ENCODE peak calls at places on chromosomes 3 and 15, in nine cellular contexts. F is GM23338, R is transverse colon, C is Caco-2, I is heart right ventricle, J is DND-41, Q is tibial artery, P is GM12878, E is A673. W is an unnamed sample.

GRCh38 chr3:127158614-127159221 is 34.2 kb upstream of the PRR23E start:
- DNase-seq in F (peak; percentile 73), R (no peak), C (peak; percentile 59), I (no peak), J (no peak), Q (peak; percentile 40), P (no peak), E (no peak), W (no peak)

GRCh38 chr15:78193731-78194567 is 40.4 kb downstream of the ACSBG1 start:
- DNase-seq in F (no peak), R (no peak), C (no peak), I (no peak), J (no peak), Q (no peak), P (no peak), E (no peak), W (no peak)

GRCh38 chr15:78059110-78059839 is 18.2 kb downstream of the TBC1D2B start:
- DNase-seq in F (no peak), R (no peak), C (no peak), I (no peak), J (peak; percentile 39), Q (peak; percentile 59), P (no peak), E (no peak), W (no peak)

GRCh38 chr3:72488736-72489030 is 359.6 kb downstream of the SHQ1 start:
- DNase-seq in F (no peak), R (no peak), C (no peak), I (no peak), J (no peak), Q (no peak), P (no peak), E (no peak), W (no peak)

GRCh38 chr3:1446531-1446930 is 353.7 kb downstream of the CNTN6 start:
- DNase-seq in F (no peak), R (no peak), C (no peak), I (no peak), J (no peak), Q (no peak), P (no peak), E (no peak), W (no peak)

GRCh38 chr15:71424765-71425164 is 309.5 kb downstream of the THSD4 start:
- DNase-seq in F (no peak), R (no peak), C (no peak), I (no peak), J (no peak), Q (no peak), P (no peak), E (no peak), W (no peak)

GRCh38 chr15:71189723-71190122 is 74.5 kb downstream of the THSD4 start:
- DNase-seq in F (no peak), R (no peak), C (no peak), I (no peak), J (no peak), Q (no peak), P (no peak), E (peak; percentile 18), W (no peak)

GRCh38 chr15:88396382-88396781 is 70.8 kb downstream of the MRPL46 start:
- DNase-seq in F (peak; percentile 13), R (no peak), C (no peak), I (no peak), J (peak; percentile 72), Q (no peak), P (no peak), E (peak; percentile 80), W (no peak)

GRCh38 chr3:42013652-42014442 is 51.9 kb upstream of the ULK4 start:
- DNase-seq in F (peak; percentile 50), R (peak; percentile 55), C (peak; percentile 54), I (peak; percentile 52), J (peak; percentile 5), Q (peak; percentile 73), P (no peak), E (no peak), W (no peak)

GRCh38 chr15:99409097-99409473 is 156.7 kb upstream of the MEF2A start:
- DNase-seq in F (peak; percentile 68), R (peak; percentile 76), C (peak; percentile 28), I (peak; percentile 69), J (no peak), Q (peak; percentile 81), P (no peak), E (peak; percentile 33), W (no peak)

GRCh38 chr3:48125026-48125704 is 63.1 kb downstream of the CDC25A start:
- DNase-seq in F (peak; percentile 60), R (no peak), C (peak; percentile 42), I (no peak), J (peak; percentile 26), Q (no peak), P (no peak), E (no peak), W (no peak)

GRCh38 chr3:156413293-156413912 is 141.5 kb downstream of the SSR3 start:
- DNase-seq in F (no peak), R (no peak), C (no peak), I (no peak), J (no peak), Q (no peak), P (no peak), E (no peak), W (no peak)

GRCh38 chr3:123679712-123680386 is 95.0 kb upstream of the HACD2 start:
- DNase-seq in F (no peak), R (no peak), C (no peak), I (no peak), J (no peak), Q (no peak), P (no peak), E (no peak), W (no peak)

GRCh38 chr3:194161181-194162045 is 25.5 kb downstream of the HES1 start:
- DNase-seq in F (no peak), R (no peak), C (peak; percentile 44), I (no peak), J (no peak), Q (no peak), P (no peak), E (no peak), W (no peak)

GRCh38 chr3:46881819-46882376 is 4.4 kb downstream of the PTH1R start:
- DNase-seq in F (peak; percentile 70), R (peak; percentile 19), C (peak; percentile 50), I (no peak), J (no peak), Q (no peak), P (no peak), E (peak; percentile 9), W (no peak)

GRCh38 chr3:14358426-14359211 is 43.8 kb upstream of the SLC6A6 start:
- DNase-seq in F (peak; percentile 54), R (peak; percentile 48), C (no peak), I (peak; percentile 50), J (no peak), Q (peak; percentile 76), P (no peak), E (no peak), W (no peak)

GRCh38 chr15:40258544-40258943 is 19.7 kb downstream of the PAK6 start:
- DNase-seq in F (peak; percentile 78), R (no peak), C (no peak), I (no peak), J (no peak), Q (no peak), P (no peak), E (no peak), W (no peak)

DNA sequence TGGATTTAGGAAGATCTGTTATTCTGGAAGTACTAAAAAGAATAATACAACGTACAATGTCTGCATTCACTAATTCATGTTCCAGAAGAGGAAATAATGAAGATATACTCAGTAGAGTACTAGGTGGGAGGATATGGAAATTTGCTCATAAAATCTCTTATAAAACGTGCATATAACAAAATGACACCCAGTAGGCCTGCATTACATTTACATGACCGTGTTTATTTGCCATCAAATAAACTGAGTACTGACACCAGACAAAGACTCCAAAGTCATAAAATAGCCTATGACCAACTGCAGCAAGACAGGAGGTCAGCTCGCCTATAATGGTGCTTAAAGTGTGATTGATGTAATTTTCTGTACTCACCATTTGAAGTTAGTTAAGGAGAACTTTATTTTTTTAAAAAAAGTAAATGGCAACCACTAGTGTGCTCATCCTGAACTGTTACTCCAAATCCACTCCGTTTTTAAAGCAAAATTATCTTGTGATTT is 60.4 kb downstream of the DCUN1D1 start:
- DNase-seq in F (no peak), R (no peak), C (no peak), I (no peak), J (no peak), Q (no peak), P (no peak), E (no peak), W (no peak)
- H3K4me1 ChIP-seq in F (peaks cover 12% of the 10 kb centered on the region), R (no peaks in the 10 kb centered on the region), C (peaks cover 13% of the 10 kb centered on the region), I (peaks cover 9% of the 10 kb centered on the region), J (peaks cover 12% of the 10 kb centered on the region), Q (no peaks in the 10 kb centered on the region), P (no peaks in the 10 kb centered on the region), E (peaks cover 8% of the 10 kb centered on the region), W (peaks cover 3% of the 10 kb centered on the region)

GRCh38 chr15:52076889-52077781 is 35.4 kb downstream of the BCL2L10 start:
- DNase-seq in F (no peak), R (peak; percentile 54), C (no peak), I (no peak), J (no peak), Q (no peak), P (peak; percentile 59), E (no peak), W (no peak)
- TF ChIP-seq CTCF in F (no peak), R (no peak), C (no peak), I (no peak), J (no peak), Q (no peak), P (no peak), E (no peak), W (no peak)

GRCh38 chr15:82712036-82712435 is 2.4 kb upstream of the AP3B2 start:
- DNase-seq in F (no peak), R (no peak), C (no peak), I (no peak), J (no peak), Q (no peak), P (no peak), E (no peak), W (no peak)
- H3K36me3 ChIP-seq in F (no peaks in the 10 kb centered on the region), R (no peaks in the 10 kb centered on the region), C (no peaks in the 10 kb centered on the region), I (no peaks in the 10 kb centered on the region), J (no peaks in the 10 kb centered on the region), Q (no peaks in the 10 kb centered on the region), P (no peaks in the 10 kb centered on the region), E (no peaks in the 10 kb centered on the region), W (no peaks in the 10 kb centered on the region)

GRCh38 chr15:41777421-41777973 is 3.2 kb downstream of the MAPKBP1 start:
- DNase-seq in F (no peak), R (no peak), C (no peak), I (no peak), J (no peak), Q (no peak), P (no peak), E (no peak), W (no peak)

GRCh38 chr15:41780266-41780665 is 6.0 kb downstream of the MAPKBP1 start:
- DNase-seq in F (no peak), R (no peak), C (no peak), I (no peak), J (no peak), Q (no peak), P (no peak), E (no peak), W (no peak)

GRCh38 chr15:41778503-41778902 is 4.2 kb downstream of the MAPKBP1 start:
- DNase-seq in F (no peak), R (no peak), C (no peak), I (no peak), J (no peak), Q (no peak), P (no peak), E (no peak), W (no peak)

GRCh38 chr15:41780727-41781126 is 6.4 kb downstream of the MAPKBP1 start:
- DNase-seq in F (no peak), R (no peak), C (no peak), I (no peak), J (no peak), Q (no peak), P (no peak), E (no peak), W (no peak)

GRCh38 chr15:41779662-41780157 is 5.4 kb downstream of the MAPKBP1 start:
- DNase-seq in F (no peak), R (no peak), C (no peak), I (no peak), J (no peak), Q (no peak), P (no peak), E (no peak), W (no peak)
- H3K4me1 ChIP-seq in F (peaks cover 23% of the 10 kb centered on the region), R (peaks cover 32% of the 10 kb centered on the region), C (peaks cover 39% of the 10 kb centered on the region), I (peaks cover 30% of the 10 kb centered on the region), J (peaks cover 35% of the 10 kb centered on the region), Q (peaks cover 50% of the 10 kb centered on the region), P (peaks cover 17% of the 10 kb centered on the region), E (peaks cover 24% of the 10 kb centered on the region), W (peaks cover 28% of the 10 kb centered on the region)

W was measured in thoracic aorta.